ENCODE peak calls at places on chromosomes 5 and 9, in five cellular contexts. L, W, E, I and K are unnamed samples.

GRCh38 chr5:141003791-141004601 is 37.7 kb downstream of the PCDHAC2 start:
- DNase-seq in L (peak; percentile 96), W (no peak), E (peak; percentile 59), I (no peak), K (peak; percentile 84)

GRCh38 chr5:51382759-51383493 is at the start of gene ISL1:
- DNase-seq in L (peak; percentile 57), W (no peak), E (peak; percentile 88), I (no peak), K (peak; percentile 93)

GRCh38 chr5:121668635-121669034 is 183.0 kb upstream of the FTMT start:
- DNase-seq in L (peak; percentile 7), W (no peak), E (no peak), I (no peak), K (no peak)

GRCh38 chr9:91192785-91193657 is 168.7 kb downstream of the AUH start:
- DNase-seq in L (peak; percentile 97), W (peak; percentile 86), E (peak; percentile 75), I (peak; percentile 51), K (peak; percentile 94)

GRCh38 chr5:141753971-141754713 is 72.1 kb upstream of the ARAP3 start:
- DNase-seq in L (peak; percentile 8), W (peak; percentile 59), E (no peak), I (peak; percentile 90), K (peak; percentile 54)

GRCh38 chr9:109277451-109277850 is 43.4 kb downstream of the EPB41L4B start:
- DNase-seq in L (no peak), W (no peak), E (no peak), I (no peak), K (no peak)

GRCh38 chr9:86359480-86359879 is 5.3 kb upstream of the TUT7 start:
- DNase-seq in L (no peak), W (no peak), E (no peak), I (no peak), K (no peak)

GRCh38 chr9:35728041-35728971 is 3.7 kb downstream of the TLN1 start:
- DNase-seq in L (no peak), W (peak; percentile 29), E (no peak), I (no peak), K (peak; percentile 66)

GRCh38 chr5:176625966-176626875 is 4.1 kb downstream of the SNCB start:
- DNase-seq in L (no peak), W (no peak), E (no peak), I (no peak), K (no peak)

GRCh38 chr9:122807271-122807900 is 7.5 kb downstream of the OR1K1 start:
- DNase-seq in L (no peak), W (no peak), E (no peak), I (no peak), K (no peak)

GRCh38 chr5:151002250-151002649 is 18.1 kb upstream of the GPX3 start:
- DNase-seq in L (peak; percentile 28), W (no peak), E (peak; percentile 41), I (peak; percentile 63), K (no peak)

GRCh38 chr9:3478549-3478953 is 47.2 kb downstream of the RFX3 start:
- DNase-seq in L (no peak), W (peak; percentile 39), E (no peak), I (peak; percentile 53), K (no peak)

GRCh38 chr9:33289936-33290246 is 425 bp upstream of the NFX1 start:
- DNase-seq in L (no peak), W (no peak), E (no peak), I (no peak), K (no peak)

GRCh38 chr5:133460172-133460758 is 152.1 kb downstream of the FSTL4 start:
- DNase-seq in L (peak; percentile 19), W (peak; percentile 10), E (peak; percentile 55), I (peak; percentile 78), K (no peak)

GRCh38 chr5:98770911-98771322 is 2.5 kb upstream of the RGMB start:
- DNase-seq in L (no peak), W (no peak), E (peak; percentile 20), I (no peak), K (no peak)

GRCh38 chr9:93112864-93113389 is 16.9 kb downstream of the CARD19 start:
- DNase-seq in L (no peak), W (no peak), E (no peak), I (no peak), K (no peak)

GRCh38 chr5:151550146-151550545 is 41.0 kb downstream of the FAT2 start:
- DNase-seq in L (no peak), W (no peak), E (no peak), I (no peak), K (no peak)

GRCh38 chr9:82893549-82893948 is 169.4 kb downstream of the RASEF start:
- DNase-seq in L (no peak), W (no peak), E (no peak), I (no peak), K (no peak)
- H3K9me2 ChIP-seq in L (no peaks in the 10 kb centered on the region), W (no peaks in the 10 kb centered on the region), E (no peaks in the 10 kb centered on the region), I (no peaks in the 10 kb centered on the region), K (no peaks in the 10 kb centered on the region)

DNA sequence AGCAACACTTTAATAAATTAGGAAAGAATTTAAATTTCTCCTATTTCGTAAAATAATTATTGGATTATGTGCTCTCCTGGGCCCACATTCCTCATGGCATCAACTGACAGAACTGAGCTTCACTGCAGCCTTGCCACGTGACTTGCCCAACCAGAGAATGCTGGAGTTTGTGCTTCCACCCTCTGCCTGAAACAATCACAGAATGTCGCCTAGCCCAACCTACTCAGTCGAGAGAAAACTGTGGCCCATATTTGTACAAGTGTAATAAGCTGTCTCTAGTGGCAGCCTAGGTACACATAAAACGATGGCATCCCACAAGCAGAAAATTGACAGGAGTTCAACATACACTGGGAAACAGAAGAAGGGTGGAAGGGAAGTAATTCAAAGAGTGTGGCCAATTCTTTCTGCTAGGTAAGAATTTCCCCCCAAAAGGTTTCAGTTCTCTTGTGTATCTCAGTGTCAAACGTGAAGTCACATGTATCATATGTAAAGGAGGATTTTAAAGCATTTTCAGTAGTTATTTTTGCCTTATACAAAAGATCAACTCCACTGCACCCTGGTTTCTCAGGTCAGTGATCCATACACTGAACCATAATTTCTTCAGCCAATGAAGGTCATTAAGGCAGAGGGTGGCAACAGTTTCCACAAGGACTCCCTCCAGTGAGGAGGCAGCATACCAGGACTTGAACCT is 41.7 kb downstream of the ZNF608 start:
- DNase-seq in L (no peak), W (peak; percentile 48), E (no peak), I (peak; percentile 90), K (no peak)
- H3K4me1 ChIP-seq in L (no peaks in the 10 kb centered on the region), W (peaks cover 18% of the 10 kb centered on the region), E (peaks cover 35% of the 10 kb centered on the region), I (peaks cover 80% of the 10 kb centered on the region), K (peaks cover 60% of the 10 kb centered on the region)

DNA sequence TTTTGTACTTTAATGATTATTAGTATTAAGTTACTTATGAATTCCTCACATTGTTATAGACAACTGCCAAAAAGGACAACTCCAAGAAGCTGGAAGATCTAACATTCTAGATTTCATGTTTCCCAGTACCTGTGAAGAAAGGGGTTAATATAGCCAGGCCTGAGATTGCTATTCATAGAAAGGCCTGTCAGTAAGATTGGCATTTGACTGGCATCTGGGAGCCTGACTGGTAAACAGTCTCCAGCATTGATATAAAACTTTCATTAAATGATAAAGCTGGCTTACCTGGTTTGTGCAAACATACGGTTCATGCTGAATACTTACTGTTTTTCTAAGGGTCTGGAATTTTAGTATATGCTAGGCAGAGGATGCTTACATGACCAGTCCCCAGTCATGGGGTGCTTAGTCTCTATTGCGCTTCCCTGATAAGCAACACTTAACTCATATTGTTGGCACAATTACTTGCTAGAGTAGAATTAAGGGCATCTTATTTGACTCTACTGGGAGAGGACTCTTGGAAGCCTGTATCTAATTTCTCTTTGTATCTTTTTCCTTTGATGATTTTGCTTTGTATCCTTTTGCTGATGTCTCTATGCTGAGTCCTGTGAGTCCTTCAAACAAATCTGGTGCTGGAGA is 340.4 kb upstream of the SEMA6A start:
- DNase-seq in L (no peak), W (no peak), E (no peak), I (no peak), K (no peak)
- H3K9me2 ChIP-seq in L (no peaks in the 10 kb centered on the region), W (no peaks in the 10 kb centered on the region), E (no peaks in the 10 kb centered on the region), I (no peaks in the 10 kb centered on the region), K (no peaks in the 10 kb centered on the region)

GRCh38 chr5:107805819-107806218 is 135.1 kb upstream of the EFNA5 start:
- DNase-seq in L (no peak), W (no peak), E (no peak), I (no peak), K (no peak)
- H3K4me1 ChIP-seq in L (peaks cover 18% of the 10 kb centered on the region), W (no peaks in the 10 kb centered on the region), E (peaks cover 26% of the 10 kb centered on the region), I (no peaks in the 10 kb centered on the region), K (peaks cover 6% of the 10 kb centered on the region)

GRCh38 chr9:82890401-82890800 is 172.5 kb downstream of the RASEF start:
- DNase-seq in L (no peak), W (no peak), E (no peak), I (no peak), K (no peak)

GRCh38 chr9:82890865-82891264 is 172.1 kb downstream of the RASEF start:
- DNase-seq in L (no peak), W (no peak), E (no peak), I (no peak), K (no peak)

GRCh38 chr9:82891321-82891720 is 171.6 kb downstream of the RASEF start:
- DNase-seq in L (no peak), W (no peak), E (no peak), I (no peak), K (no peak)

GRCh38 chr9:82894961-82895902 is 167.7 kb downstream of the RASEF start:
- DNase-seq in L (no peak), W (no peak), E (peak; percentile 41), I (no peak), K (peak; percentile 26)
- H3K9me2 ChIP-seq in L (no peaks in the 10 kb centered on the region), W (no peaks in the 10 kb centered on the region), E (no peaks in the 10 kb centered on the region), I (no peaks in the 10 kb centered on the region), K (no peaks in the 10 kb centered on the region)

GRCh38 chr5:157915638-157916037 is 56.7 kb upstream of the CLINT1 start:
- DNase-seq in L (no peak), W (no peak), E (peak; percentile 72), I (no peak), K (peak; percentile 69)
- H3K4me1 ChIP-seq in L (peaks cover 3% of the 10 kb centered on the region), W (peaks cover 22% of the 10 kb centered on the region), E (peaks cover 25% of the 10 kb centered on the region), I (no peaks in the 10 kb centered on the region), K (peaks cover 26% of the 10 kb centered on the region)

GRCh38 chr5:84131372-84131771 is 253.3 kb downstream of the EDIL3 start:
- DNase-seq in L (no peak), W (no peak), E (no peak), I (no peak), K (no peak)
- H3K9me2 ChIP-seq in L (peaks cover 3% of the 10 kb centered on the region), W (no peaks in the 10 kb centered on the region), E (no peaks in the 10 kb centered on the region), I (no peaks in the 10 kb centered on the region), K (no peaks in the 10 kb centered on the region)

GRCh38 chr5:142808778-142809606 is 38.8 kb downstream of the ARHGAP26 start:
- DNase-seq in L (no peak), W (no peak), E (peak; percentile 65), I (no peak), K (peak; percentile 42)
- H3K4me1 ChIP-seq in L (peaks cover 35% of the 10 kb centered on the region), W (peaks cover 6% of the 10 kb centered on the region), E (peaks cover 46% of the 10 kb centered on the region), I (peaks cover 12% of the 10 kb centered on the region), K (peaks cover 32% of the 10 kb centered on the region)

GRCh38 chr5:132076202-132076830 is 2.7 kb downstream of the CSF2 start:
- DNase-seq in L (no peak), W (no peak), E (no peak), I (no peak), K (no peak)
- H3K9me2 ChIP-seq in L (no peaks in the 10 kb centered on the region), W (no peaks in the 10 kb centered on the region), E (no peaks in the 10 kb centered on the region), I (no peaks in the 10 kb centered on the region), K (no peaks in the 10 kb centered on the region)